ENCODE peak calls at places on chromosomes 6 and 20, in six cellular contexts. R is tibial nerve, G is mesothelial cell of epicardium, V is RWPE1, L is stomach, I is PC-9. F is an unnamed sample.

GRCh38 chr20:41011551-41012067 is 17.0 kb upstream of the TOP1 start:
- DNase-seq in V (no peak), G (no peak), L (no peak), R (no peak), I (peak), F (peak)

GRCh38 chr20:13625241-13625981 is 13.3 kb downstream of the TASP1 start:
- DNase-seq in R (no peak), G (no peak), I (no peak), V (no peak), L (no peak), F (no peak)

GRCh38 chr6:150898390-150899170 is 33.1 kb downstream of the MTHFD1L start:
- DNase-seq in R (no peak), L (no peak), I (no peak), V (no peak), G (no peak), F (no peak)

GRCh38 chr20:17628101-17628841 is 53.8 kb downstream of the RRBP1 start:
- DNase-seq in G (no peak), V (no peak), L (no peak), R (no peak), I (no peak), F (no peak)

GRCh38 chr6:105509506-105510331 is 106.8 kb upstream of the PREP start:
- DNase-seq in V (no peak), R (no peak), G (no peak), L (no peak), I (no peak), F (no peak)

GRCh38 chr6:169217972-169218371 is 35.7 kb downstream of the THBS2 start:
- DNase-seq in I (no peak), L (no peak), V (no peak), R (no peak), G (no peak), F (no peak)

GRCh38 chr6:10633216-10633615 is 61.2 kb downstream of the C6orf52 start:
- DNase-seq in G (no peak), L (no peak), V (peak), R (no peak), I (peak), F (peak)

GRCh38 chr6:13624871-13625288 is 9.7 kb downstream of the NOL7 start:
- DNase-seq in I (no peak), L (no peak), R (no peak), V (peak), G (no peak), F (peak)

GRCh38 chr20:17316316-17317038 is 89.6 kb downstream of the PCSK2 start:
- DNase-seq in I (no peak), V (no peak), R (no peak), L (no peak), G (no peak), F (no peak)

GRCh38 chr6:13924949-13925881 is at the start of gene RNF182:
- DNase-seq in L (no peak), V (peak), G (peak), R (no peak), I (peak), F (peak)

GRCh38 chr6:16338577-16339262 is 100.3 kb downstream of the GMPR start:
- DNase-seq in R (peak), V (peak), G (no peak), L (peak), I (peak), F (peak)
- TF ChIP-seq CTCF in R (no peak), V (no peak), G (peak), L (no peak), I (peak), F (no peak)

DNA sequence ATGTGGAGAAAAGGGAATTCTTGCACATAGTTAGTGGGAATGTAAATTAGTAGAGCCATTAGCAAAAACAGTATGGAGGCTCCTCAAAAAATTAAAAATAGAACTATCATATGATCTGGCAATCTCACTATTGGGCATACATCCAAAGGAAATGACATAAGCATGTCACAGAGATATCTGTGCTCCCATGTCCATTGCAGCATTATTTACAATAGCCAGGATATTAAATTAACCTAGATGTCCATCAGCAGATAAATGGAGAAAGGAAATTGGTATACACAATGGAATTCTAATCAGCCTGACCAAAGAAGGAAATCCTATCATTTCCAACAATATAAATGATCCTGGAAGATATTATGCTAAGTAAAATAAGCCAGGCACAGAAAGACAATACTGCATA is 2.8 kb downstream of the SIRPB1 start:
- DNase-seq in G (no peak), V (no peak), R (no peak), L (no peak), I (no peak), F (no peak)
- TF ChIP-seq CTCF in G (no peak), V (no peak), R (no peak), L (no peak), I (no peak), F (no peak)

GRCh38 chr20:38471987-38472512 is 593 bp upstream of the RALGAPB start:
- DNase-seq in G (no peak), V (no peak), I (no peak), L (no peak), R (no peak), F (no peak)

GRCh38 chr20:38471245-38471644 is 1.4 kb upstream of the RALGAPB start:
- DNase-seq in V (no peak), L (no peak), I (no peak), G (no peak), R (no peak), F (no peak)

GRCh38 chr20:38477747-38478146 is 5.1 kb downstream of the RALGAPB start:
- DNase-seq in I (no peak), G (no peak), R (no peak), L (no peak), V (no peak), F (no peak)

GRCh38 chr20:38473353-38473795 is 731 bp downstream of the RALGAPB start:
- DNase-seq in V (no peak), I (no peak), L (peak), R (no peak), G (no peak), F (no peak)

GRCh38 chr20:38472513-38473352 is at the start of gene RALGAPB:
- DNase-seq in R (peak), L (peak), V (peak), I (peak), G (peak), F (peak)
- TF ChIP-seq CTCF in R (peak), L (no peak), V (peak), I (peak), G (no peak), F (peak)

GRCh38 chr6:7143161-7143974 is 35.6 kb downstream of the RREB1 start:
- DNase-seq in G (no peak), L (no peak), V (no peak), I (no peak), R (no peak), F (no peak)
- TF ChIP-seq CTCF in G (peak), L (no peak), V (no peak), I (no peak), R (peak), F (no peak)

GRCh38 chr6:139376054-139376355 is 1.6 kb upstream of the CITED2 start:
- DNase-seq in R (no peak), L (no peak), V (peak), G (no peak), I (no peak), F (no peak)

GRCh38 chr6:139376604-139377218 is 2.3 kb upstream of the CITED2 start:
- DNase-seq in V (peak), R (peak), I (peak), G (no peak), L (peak), F (peak)

GRCh38 chr6:139373928-139374356 is 506 bp downstream of the CITED2 start:
- DNase-seq in V (no peak), L (no peak), R (no peak), G (no peak), I (no peak), F (no peak)

GRCh38 chr6:139374357-139375238 is at the start of gene CITED2:
- DNase-seq in V (peak), L (peak), R (peak), I (peak), G (peak), F (peak)

DNA sequence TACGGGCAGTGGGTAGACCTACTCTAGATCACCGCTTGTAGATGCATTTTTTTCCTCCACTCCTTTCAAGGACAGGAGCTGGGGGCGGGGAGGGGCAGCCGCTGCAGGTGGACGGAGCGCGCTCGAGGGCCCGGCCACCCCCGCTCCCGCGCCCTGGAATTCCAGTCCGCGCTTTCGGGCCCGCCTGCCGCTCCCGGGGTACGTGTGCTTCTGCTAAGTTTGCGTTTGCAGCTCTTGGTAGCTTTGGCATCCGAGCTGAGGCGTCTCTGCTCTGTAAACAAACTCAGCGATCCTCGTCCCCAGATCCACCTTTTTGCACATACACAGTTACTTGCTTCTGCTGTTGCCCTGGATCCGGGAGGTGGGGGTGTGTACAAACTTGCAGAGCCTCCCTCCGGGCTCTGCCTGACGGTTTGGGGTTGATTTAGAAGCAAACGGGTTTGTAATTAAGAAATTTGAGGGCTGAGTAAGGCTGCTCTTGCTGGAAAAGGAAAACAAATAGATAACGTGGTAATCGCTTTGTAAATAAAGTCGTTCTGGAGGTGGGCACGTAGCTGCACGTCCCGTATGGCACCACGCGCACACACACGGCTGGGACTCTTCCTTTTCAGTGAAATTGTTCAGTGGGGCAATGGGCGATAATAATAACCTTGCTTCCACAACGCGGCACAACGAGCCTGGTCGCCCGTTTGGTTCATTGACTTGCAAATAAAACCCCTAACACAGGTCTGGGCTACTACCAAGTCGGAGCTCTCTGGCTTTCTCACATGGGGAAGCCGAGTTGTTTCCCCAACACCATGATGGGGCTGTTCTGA is 998 bp upstream of the CITED2 start:
- DNase-seq in G (peak), L (peak), V (peak), I (peak), R (peak), F (peak)
- TF ChIP-seq CTCF in G (no peak), L (no peak), V (no peak), I (no peak), R (no peak), F (no peak)